ENCODE peak calls at places on chromosomes 13 and 19, in four cellular contexts. W is heart left ventricle; A is AG10803; Z is stimulated activated CD4-positive, alpha-beta T cell treated with anti-CD3 and anti-CD28 coated beads, Interleukin-15, amount 100 ng/mL, for 48 hours. V is an unnamed sample.

GRCh38 chr13:20064128-20064527 is 96.7 kb downstream of the GJA3 start:
- DNase-seq in Z (no peak), W (no peak), A (no peak), V (no peak)

GRCh38 chr13:30359999-30360398 is 52.6 kb upstream of the KATNAL1 start:
- DNase-seq in W (no peak), A (no peak), Z (no peak), V (no peak)

GRCh38 chr19:46546194-46546896 is 50.7 kb upstream of the PNMA8B start:
- DNase-seq in A (peak), W (no peak), Z (no peak), V (no peak)

GRCh38 chr13:50911937-50912624 is 2.5 kb downstream of the RNASEH2B start:
- DNase-seq in A (peak), Z (peak), W (peak), V (peak)

GRCh38 chr19:17933414-17934129 is 757 bp downstream of the CCDC124 start:
- DNase-seq in A (peak), W (no peak), Z (no peak), V (no peak)

GRCh38 chr13:75797256-75797655 is 161.1 kb downstream of the LMO7 start:
- DNase-seq in W (no peak), A (peak), Z (no peak), V (no peak)

GRCh38 chr19:6825076-6825774 is 52.7 kb downstream of the VAV1 start:
- DNase-seq in A (no peak), W (no peak), Z (no peak), V (peak)

GRCh38 chr13:28324181-28324789 is 170.6 kb downstream of the FLT1 start:
- DNase-seq in Z (peak), W (peak), A (peak), V (no peak)

GRCh38 chr19:16886305-16886880 is 2.4 kb upstream of the F2RL3 start:
- DNase-seq in W (peak), A (peak), Z (no peak), V (peak)

GRCh38 chr19:12952488-12953455 is 4.3 kb downstream of the GADD45GIP1 start:
- DNase-seq in A (peak), W (peak), Z (no peak), V (no peak)

GRCh38 chr19:35241417-35241816 is 7.4 kb upstream of the LSR start:
- DNase-seq in W (no peak), Z (no peak), A (no peak), V (no peak)

GRCh38 chr19:50795665-50796073 is 5.5 kb downstream of the ACP4 start:
- DNase-seq in Z (no peak), W (no peak), A (no peak), V (no peak)

GRCh38 chr19:3375221-3376088 is 9.1 kb downstream of the NFIC start:
- DNase-seq in W (peak), A (peak), Z (no peak), V (peak)

GRCh38 chr13:28394422-28394821 is 100.5 kb downstream of the FLT1 start:
- DNase-seq in W (no peak), Z (no peak), A (no peak), V (no peak)

GRCh38 chr13:32261567-32261966 is 53.6 kb downstream of the ZAR1L start:
- DNase-seq in Z (no peak), A (peak), W (peak), V (no peak)

GRCh38 chr19:30088567-30088966 is 146.5 kb downstream of the URI1 start:
- DNase-seq in A (no peak), W (no peak), Z (no peak), V (no peak)

GRCh38 chr19:31819837-31820236 is 470.6 kb upstream of the TSHZ3 start:
- DNase-seq in A (no peak), W (no peak), Z (no peak), V (no peak)

GRCh38 chr19:38514812-38515633 is 81.5 kb downstream of the RYR1 start:
- DNase-seq in Z (peak), W (peak), A (peak), V (peak)

GRCh38 chr13:42957881-42958280 is 34.2 kb downstream of the EPSTI1 start:
- DNase-seq in Z (no peak), W (no peak), A (no peak), V (no peak)

GRCh38 chr19:55080121-55080914 is 4.6 kb downstream of the EPS8L1 start:
- DNase-seq in Z (peak), W (peak), A (peak), V (peak)

GRCh38 chr13:110552767-110553166 is 8.8 kb downstream of the RAB20 start:
- DNase-seq in Z (no peak), A (no peak), W (no peak), V (no peak)

GRCh38 chr13:25267715-25268114 is 19.6 kb downstream of the MTMR6 start:
- DNase-seq in Z (no peak), W (no peak), A (peak), V (no peak)

GRCh38 chr13:71863249-71863648 is 3.8 kb downstream of the DACH1 start:
- DNase-seq in A (no peak), W (no peak), Z (no peak), V (no peak)

GRCh38 chr13:38979891-38980627 is 10.6 kb downstream of the STOML3 start:
- DNase-seq in A (peak), W (peak), Z (no peak), V (no peak)